ENCODE peak calls at places on chromosomes 1 and 21, in nine cellular contexts. A is GM23338, X is pancreas, L is fibroblast of pulmonary artery, V is choroid plexus epithelial cell, C is fibroblast of lung, S is prostate gland, M is cardiac fibroblast, E is endothelial cell of umbilical vein. F is an unnamed sample.

GRCh38 chr1:22625262-22625925 is 11.0 kb upstream of the C1QA start:
- DNase-seq in A (peak), X (no peak), L (peak), V (peak), C (peak), S (no peak), M (peak), E (peak), F (no peak)

GRCh38 chr1:61931587-61932279 is 189.5 kb downstream of the PATJ start:
- DNase-seq in A (no peak), X (no peak), L (no peak), V (no peak), C (no peak), S (no peak), M (no peak), E (no peak), F (no peak)

GRCh38 chr1:162213281-162213909 is 143.9 kb downstream of the NOS1AP start:
- DNase-seq in A (peak), X (peak), L (peak), V (peak), C (peak), S (peak), M (peak), E (peak), F (peak)

GRCh38 chr1:151942882-151943281 is 33.6 kb upstream of the THEM4 start:
- DNase-seq in A (no peak), X (no peak), L (peak), V (peak), C (peak), S (no peak), M (peak), E (no peak), F (peak)

GRCh38 chr1:21048462-21048861 is 128.2 kb downstream of the EIF4G3 start:
- DNase-seq in A (peak), X (no peak), L (no peak), V (no peak), C (no peak), S (no peak), M (no peak), E (no peak), F (no peak)

GRCh38 chr1:186286615-186287317 is 88.3 kb downstream of the TPR start:
- DNase-seq in A (no peak), X (no peak), L (peak), V (peak), C (peak), S (no peak), M (peak), E (peak), F (no peak)

GRCh38 chr1:86741947-86742572 is 37.7 kb downstream of the SH3GLB1 start:
- DNase-seq in A (peak), X (no peak), L (peak), V (peak), C (no peak), S (peak), M (peak), E (peak), F (no peak)

GRCh38 chr1:168008595-168008994 is 71.7 kb upstream of the MPC2 start:
- DNase-seq in A (no peak), X (no peak), L (no peak), V (no peak), C (no peak), S (no peak), M (no peak), E (no peak), F (no peak)

GRCh38 chr1:207873055-207873890 is 37.7 kb downstream of the CD34 start:
- DNase-seq in A (no peak), X (no peak), L (no peak), V (no peak), C (no peak), S (no peak), M (no peak), E (no peak), F (no peak)

GRCh38 chr1:171794085-171794484 is 12.6 kb downstream of the METTL13 start:
- DNase-seq in A (no peak), X (no peak), L (peak), V (peak), C (peak), S (no peak), M (peak), E (no peak), F (no peak)

GRCh38 chr1:32250893-32251716 is at the start of gene LCK:
- DNase-seq in A (peak), X (no peak), L (no peak), V (no peak), C (no peak), S (no peak), M (no peak), E (no peak), F (no peak)

GRCh38 chr1:29233693-29234092 is 2.6 kb upstream of the PTPRU start:
- DNase-seq in A (no peak), X (no peak), L (no peak), V (no peak), C (no peak), S (no peak), M (no peak), E (no peak), F (no peak)

GRCh38 chr1:52436817-52437216 is 32.4 kb downstream of the PRPF38A start:
- DNase-seq in A (peak), X (no peak), L (no peak), V (no peak), C (no peak), S (no peak), M (no peak), E (no peak), F (no peak)

GRCh38 chr1:3924871-3925655 is 25.0 kb upstream of the C1orf174 start:
- DNase-seq in A (no peak), X (no peak), L (no peak), V (no peak), C (no peak), S (no peak), M (no peak), E (no peak), F (no peak)

GRCh38 chr1:40979241-40980067 is at the start of gene CTPS1:
- DNase-seq in A (peak), X (peak), L (peak), V (peak), C (peak), S (peak), M (peak), E (peak), F (no peak)
- TF ChIP-seq CTCF in A (peak), X (no peak), L (no peak), V (peak), C (peak), S (no peak), M (peak), E (no peak), F (no peak)

GRCh38 chr1:209802780-209803152 is 3.2 kb downstream of the IRF6 start:
- DNase-seq in A (no peak), X (no peak), L (no peak), V (no peak), C (no peak), S (no peak), M (no peak), E (no peak), F (no peak)

GRCh38 chr1:209805341-209805781 is 581 bp downstream of the IRF6 start:
- DNase-seq in A (peak), X (peak), L (no peak), V (no peak), C (no peak), S (no peak), M (no peak), E (peak), F (no peak)

GRCh38 chr1:209803568-209803967 is 2.4 kb downstream of the IRF6 start:
- DNase-seq in A (no peak), X (no peak), L (no peak), V (no peak), C (no peak), S (no peak), M (no peak), E (peak), F (no peak)

GRCh38 chr1:209800984-209801834 is 4.7 kb downstream of the IRF6 start:
- DNase-seq in A (no peak), X (peak), L (peak), V (no peak), C (peak), S (no peak), M (peak), E (peak), F (no peak)

DNA sequence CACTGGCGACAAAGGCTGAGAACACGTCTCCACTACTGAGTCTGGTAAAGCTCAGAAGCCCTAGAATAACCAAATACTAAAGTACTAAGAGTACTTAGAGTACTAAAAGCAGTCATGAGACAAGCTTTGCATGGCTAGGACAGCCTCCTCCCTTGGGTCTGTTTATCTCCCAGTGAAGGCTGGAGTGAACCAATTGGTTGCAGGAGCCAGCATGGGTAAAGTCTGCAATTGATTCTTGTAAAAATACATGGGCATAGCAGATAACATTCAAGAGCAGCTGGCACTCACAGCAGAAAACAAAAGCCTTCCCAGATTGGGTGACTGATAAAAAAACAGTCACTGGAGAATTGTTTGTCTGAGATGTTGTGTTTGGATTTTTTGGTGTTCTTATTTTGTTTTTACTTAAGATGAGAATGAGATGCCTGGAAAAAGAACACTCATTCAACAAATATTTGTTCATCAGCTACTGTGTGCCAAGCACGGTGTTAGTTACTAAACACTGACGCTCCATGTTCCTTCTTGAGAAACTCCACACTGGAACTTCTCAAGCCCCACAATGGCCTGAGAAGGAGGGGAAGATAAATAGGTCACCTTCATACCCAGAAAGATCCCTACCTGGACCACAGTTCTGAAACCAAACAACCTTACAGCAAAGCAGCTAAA is 3.7 kb downstream of the IRF6 start:
- DNase-seq in A (no peak), X (no peak), L (peak), V (no peak), C (no peak), S (peak), M (peak), E (peak), F (no peak)
- H3K4me3 ChIP-seq in A (no peak), X (no peak), L (no peak), V (no peak), C (no peak), S (no peak), M (no peak), E (peak), F (no peak)

GRCh38 chr1:84345220-84345619 is 43.7 kb downstream of the SAMD13 start:
- DNase-seq in A (no peak), X (no peak), L (no peak), V (peak), C (no peak), S (no peak), M (peak), E (no peak), F (no peak)
- TF ChIP-seq CTCF in A (no peak), X (no peak), L (no peak), V (no peak), C (no peak), S (no peak), M (no peak), E (no peak), F (no peak)

GRCh38 chr1:155835548-155835947 is 21.5 kb downstream of the GON4L start:
- DNase-seq in A (no peak), X (no peak), L (no peak), V (no peak), C (no peak), S (no peak), M (no peak), E (no peak), F (no peak)

GRCh38 chr1:155833665-155834295 is 23.2 kb downstream of the GON4L start:
- DNase-seq in A (no peak), X (no peak), L (no peak), V (no peak), C (no peak), S (no peak), M (no peak), E (no peak), F (no peak)

GRCh38 chr1:155831279-155831976 is 25.6 kb downstream of the GON4L start:
- DNase-seq in A (no peak), X (no peak), L (no peak), V (no peak), C (no peak), S (no peak), M (no peak), E (no peak), F (no peak)

GRCh38 chr1:155840391-155840790 is 16.6 kb downstream of the GON4L start:
- DNase-seq in A (no peak), X (no peak), L (no peak), V (no peak), C (no peak), S (no peak), M (no peak), E (no peak), F (no peak)

DNA sequence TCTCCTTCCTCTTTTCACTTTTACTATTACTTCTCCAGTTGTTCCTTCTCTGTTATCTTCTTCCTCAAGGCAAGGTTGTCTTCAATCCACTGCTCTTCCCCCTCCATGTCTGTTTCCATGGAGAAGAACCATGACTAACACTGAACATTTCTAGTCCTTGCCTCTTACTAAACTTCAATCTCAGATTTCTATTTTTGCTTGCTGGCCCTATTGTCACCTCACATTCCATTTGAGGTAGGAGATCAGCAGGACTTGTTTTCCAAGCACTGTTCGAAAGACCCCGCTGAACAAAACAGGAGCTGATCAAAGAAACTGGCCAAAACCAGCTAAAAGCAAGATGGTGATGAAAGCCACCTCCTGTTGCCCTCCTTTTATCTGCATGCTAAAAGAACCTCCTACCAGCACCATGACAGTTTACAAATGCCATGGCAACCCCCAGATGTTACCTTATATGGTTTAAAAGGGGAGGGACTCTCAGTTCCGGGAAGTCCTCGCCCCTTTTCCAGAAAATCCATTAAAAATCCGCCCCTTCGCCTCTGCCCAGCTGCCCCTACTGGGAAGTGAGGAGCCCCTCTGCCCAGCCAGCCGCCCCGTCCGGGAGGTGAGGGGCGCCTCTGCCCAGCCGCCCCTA is 22.6 kb downstream of the GON4L start:
- DNase-seq in A (peak), X (no peak), L (peak), V (peak), C (peak), S (no peak), M (peak), E (peak), F (no peak)
- H3K4me3 ChIP-seq in A (no peak), X (no peak), L (no peak), V (peak), C (no peak), S (no peak), M (no peak), E (no peak), F (no peak)

DNA sequence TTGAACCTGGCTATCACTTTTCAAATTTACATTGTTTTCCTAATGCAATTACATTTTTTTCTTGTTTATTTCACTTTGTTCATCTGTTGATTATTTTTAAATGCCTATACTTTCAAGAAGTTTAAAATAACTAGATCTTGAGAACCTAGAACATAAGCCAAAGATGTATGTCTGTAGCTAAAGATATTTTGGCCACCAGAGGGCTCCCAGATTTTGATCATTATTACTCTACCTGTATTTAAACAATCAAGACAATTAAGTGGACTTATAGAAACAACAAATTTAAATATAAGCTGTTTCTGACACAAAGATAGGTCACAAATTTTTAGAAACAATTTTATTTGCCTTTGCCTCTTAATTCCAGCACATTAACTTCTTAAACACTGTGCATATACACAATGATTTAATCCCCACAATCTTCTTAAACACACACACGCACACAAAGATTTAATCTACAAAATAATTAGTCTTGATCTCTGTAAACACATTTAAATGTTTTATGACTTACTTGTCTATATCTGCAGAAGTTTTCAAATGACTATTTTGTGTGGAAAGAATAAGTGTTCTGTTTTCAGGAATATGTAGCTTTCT is 380.0 kb downstream of the DSCAM start:
- DNase-seq in A (peak), X (no peak), L (peak), V (peak), C (peak), S (peak), M (peak), E (no peak), F (peak)
- TF ChIP-seq CTCF in A (no peak), X (no peak), L (no peak), V (no peak), C (no peak), S (peak), M (no peak), E (no peak), F (peak)

GRCh38 chr1:116374340-116375164 is 1.5 kb downstream of the ATP1A1 start:
- DNase-seq in A (peak), X (no peak), L (no peak), V (peak), C (peak), S (peak), M (no peak), E (peak), F (no peak)

GRCh38 chr1:116375884-116376733 is 3.1 kb downstream of the ATP1A1 start:
- DNase-seq in A (peak), X (peak), L (peak), V (peak), C (peak), S (peak), M (peak), E (peak), F (peak)

GRCh38 chr1:116373451-116374339 is 651 bp downstream of the ATP1A1 start:
- DNase-seq in A (peak), X (peak), L (peak), V (peak), C (peak), S (peak), M (peak), E (peak), F (no peak)

GRCh38 chr1:116376734-116377096 is 3.7 kb downstream of the ATP1A1 start:
- DNase-seq in A (no peak), X (no peak), L (peak), V (peak), C (no peak), S (no peak), M (peak), E (peak), F (no peak)

DNA sequence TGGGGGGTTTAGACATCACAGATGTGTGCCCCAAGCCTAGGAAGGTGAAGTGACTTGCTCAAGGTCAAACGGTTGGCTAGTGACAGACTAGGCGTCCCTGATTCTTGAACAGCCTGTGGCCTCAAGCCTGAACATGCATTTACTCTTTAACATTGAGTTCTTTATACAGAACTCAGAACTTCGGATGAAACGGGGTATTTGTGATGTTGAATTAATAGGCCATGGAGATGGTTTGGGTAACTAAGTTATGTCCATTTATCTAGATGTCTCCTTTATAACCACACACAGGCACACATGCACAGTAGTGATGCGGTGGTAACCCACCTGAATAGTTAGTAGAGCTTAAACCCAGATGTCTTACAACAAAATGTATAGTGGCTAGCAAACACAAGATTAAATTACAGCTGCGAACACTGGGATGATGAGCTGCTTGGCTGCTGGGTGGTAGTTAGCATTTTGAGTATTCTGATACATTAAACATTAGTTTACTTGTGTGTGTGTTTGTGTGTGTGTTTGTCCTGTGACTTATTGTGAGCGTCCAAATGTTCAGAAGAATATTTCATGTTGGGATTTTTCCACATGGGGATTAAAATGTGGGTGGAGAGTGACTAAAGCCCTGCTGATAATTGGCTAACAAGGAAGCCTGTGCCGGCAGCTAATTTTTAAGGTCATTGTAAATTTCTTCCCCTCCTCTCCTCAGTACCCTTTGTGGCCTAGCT is 2.3 kb downstream of the ATP1A1 start:
- DNase-seq in A (no peak), X (no peak), L (no peak), V (peak), C (no peak), S (no peak), M (peak), E (peak), F (no peak)
- H3K4me3 ChIP-seq in A (peak), X (peak), L (peak), V (peak), C (peak), S (peak), M (peak), E (peak), F (peak)

GRCh38 chr1:223711173-223711572 is 1.2 kb upstream of the CAPN2 start:
- DNase-seq in A (no peak), X (no peak), L (peak), V (peak), C (peak), S (no peak), M (peak), E (no peak), F (no peak)

GRCh38 chr1:223713546-223714420 is 1.4 kb downstream of the CAPN2 start:
- DNase-seq in A (no peak), X (no peak), L (peak), V (no peak), C (no peak), S (no peak), M (no peak), E (peak), F (no peak)

GRCh38 chr1:223712856-223713494 is 636 bp downstream of the CAPN2 start:
- DNase-seq in A (no peak), X (peak), L (peak), V (no peak), C (no peak), S (no peak), M (no peak), E (peak), F (no peak)

GRCh38 chr1:223711838-223712183 is 528 bp upstream of the CAPN2 start:
- DNase-seq in A (no peak), X (no peak), L (no peak), V (no peak), C (no peak), S (no peak), M (no peak), E (no peak), F (no peak)

GRCh38 chr1:223712184-223712855 is at the start of gene CAPN2:
- DNase-seq in A (peak), X (peak), L (peak), V (peak), C (peak), S (peak), M (peak), E (peak), F (no peak)
- TF ChIP-seq CTCF in A (peak), X (peak), L (peak), V (peak), C (peak), S (peak), M (peak), E (peak), F (peak)

DNA sequence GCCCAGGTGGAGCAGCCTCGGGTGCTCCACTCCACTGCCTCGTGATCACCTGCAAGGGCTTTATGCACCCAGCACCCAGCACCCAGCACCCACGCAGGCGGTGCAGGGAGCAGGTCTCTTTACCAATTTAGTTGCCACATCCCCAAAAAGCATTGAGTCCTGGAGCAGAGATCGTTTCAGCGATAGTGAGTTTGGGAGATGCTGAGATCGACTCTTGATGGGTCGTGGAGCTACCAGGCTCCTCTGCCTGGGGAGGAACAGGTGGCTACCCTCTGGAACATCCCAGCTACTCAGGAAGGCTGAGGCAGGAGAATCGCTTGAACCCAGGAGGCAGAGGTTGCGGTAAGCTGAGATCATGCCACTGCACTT is 106.7 kb upstream of the SLC45A1 start:
- DNase-seq in A (no peak), X (no peak), L (no peak), V (no peak), C (no peak), S (no peak), M (no peak), E (no peak), F (no peak)
- H3K4me3 ChIP-seq in A (no peak), X (no peak), L (no peak), V (no peak), C (no peak), S (no peak), M (no peak), E (no peak), F (no peak)

GRCh38 chr1:227317541-227318002 is 720 bp downstream of the CDC42BPA start:
- DNase-seq in A (peak), X (no peak), L (peak), V (peak), C (peak), S (peak), M (peak), E (peak), F (peak)
- TF ChIP-seq CTCF in A (no peak), X (no peak), L (peak), V (peak), C (no peak), S (no peak), M (peak), E (peak), F (peak)

F was measured in epithelial cell of proximal tubule.